ENCODE peak calls at places on chromosome 6, in five cellular contexts. One of them, this sample, is unnamed.
A peak's percentile ranks its signal among the peaks of the same experiment; 100 is the strongest.

GRCh38 chr6:112087916-112088315 is 525 bp downstream of the FAM229B start:
- DNase-seq in Peyer's patch: no peak
- DNase-seq in fibroblast of pulmonary artery: no peak
- DNase-seq in foreskin fibroblast: no peak
- DNase-seq in transverse colon: no peak
- DNase-seq in this sample: no peak

GRCh38 chr6:16837217-16837972 is 76.1 kb upstream of the ATXN1 start:
- DNase-seq in Peyer's patch: no peak
- DNase-seq in fibroblast of pulmonary artery: no peak
- DNase-seq in foreskin fibroblast: no peak
- DNase-seq in transverse colon: no peak
- DNase-seq in this sample: no peak

GRCh38 chr6:101395345-101395744 is 1.8 kb downstream of the GRIK2 start:
- DNase-seq in Peyer's patch: no peak
- DNase-seq in fibroblast of pulmonary artery: no peak
- DNase-seq in foreskin fibroblast: no peak
- DNase-seq in transverse colon: no peak
- DNase-seq in this sample: no peak

GRCh38 chr6:27766405-27766804 is 145.8 kb downstream of the OR2B2 start:
- DNase-seq in Peyer's patch: no peak
- DNase-seq in fibroblast of pulmonary artery: no peak
- DNase-seq in foreskin fibroblast: no peak
- DNase-seq in transverse colon: no peak
- DNase-seq in this sample: no peak

GRCh38 chr6:36129889-36130671 is at the start of gene MAPK13:
- DNase-seq in Peyer's patch: peak; percentile 84
- DNase-seq in fibroblast of pulmonary artery: peak; percentile 29
- DNase-seq in foreskin fibroblast: peak; percentile 36
- DNase-seq in transverse colon: peak; percentile 74
- DNase-seq in this sample: no peak

GRCh38 chr6:19983374-19983773 is 146.2 kb downstream of the ID4 start:
- DNase-seq in Peyer's patch: no peak
- DNase-seq in fibroblast of pulmonary artery: no peak
- DNase-seq in foreskin fibroblast: no peak
- DNase-seq in transverse colon: no peak
- DNase-seq in this sample: no peak

GRCh38 chr6:57117801-57118200 is 27.8 kb downstream of the ZNF451 start:
- DNase-seq in Peyer's patch: no peak
- DNase-seq in fibroblast of pulmonary artery: peak; percentile 21
- DNase-seq in foreskin fibroblast: no peak
- DNase-seq in transverse colon: no peak
- DNase-seq in this sample: no peak

GRCh38 chr6:52136055-52136454 is 48.6 kb upstream of the PKHD1 start:
- DNase-seq in Peyer's patch: no peak
- DNase-seq in fibroblast of pulmonary artery: no peak
- DNase-seq in foreskin fibroblast: no peak
- DNase-seq in transverse colon: no peak
- DNase-seq in this sample: no peak

GRCh38 chr6:7467007-7467897 is 74.2 kb upstream of the DSP start:
- DNase-seq in Peyer's patch: peak; percentile 69
- DNase-seq in fibroblast of pulmonary artery: peak; percentile 39
- DNase-seq in foreskin fibroblast: no peak
- DNase-seq in transverse colon: peak; percentile 54
- DNase-seq in this sample: no peak

GRCh38 chr6:101400341-101400740 is 6.8 kb downstream of the GRIK2 start:
- DNase-seq in Peyer's patch: no peak
- DNase-seq in fibroblast of pulmonary artery: no peak
- DNase-seq in foreskin fibroblast: no peak
- DNase-seq in transverse colon: no peak
- DNase-seq in this sample: no peak

GRCh38 chr6:13881621-13882165 is 43.1 kb upstream of the RNF182 start:
- DNase-seq in Peyer's patch: no peak
- DNase-seq in fibroblast of pulmonary artery: no peak
- DNase-seq in foreskin fibroblast: no peak
- DNase-seq in transverse colon: no peak
- DNase-seq in this sample: no peak

GRCh38 chr6:38337819-38338465 is 301.8 kb downstream of the BTBD9 start:
- DNase-seq in Peyer's patch: no peak
- DNase-seq in fibroblast of pulmonary artery: peak; percentile 77
- DNase-seq in foreskin fibroblast: peak; percentile 64
- DNase-seq in transverse colon: no peak
- DNase-seq in this sample: peak; percentile 56

GRCh38 chr6:104483225-104483834 is 376.4 kb downstream of the HACE1 start:
- DNase-seq in Peyer's patch: no peak
- DNase-seq in fibroblast of pulmonary artery: peak; percentile 59
- DNase-seq in foreskin fibroblast: no peak
- DNase-seq in transverse colon: no peak
- DNase-seq in this sample: no peak

GRCh38 chr6:9978480-9978879 is 436.4 kb downstream of the TFAP2A start:
- DNase-seq in Peyer's patch: no peak
- DNase-seq in fibroblast of pulmonary artery: no peak
- DNase-seq in foreskin fibroblast: no peak
- DNase-seq in transverse colon: no peak
- DNase-seq in this sample: no peak

GRCh38 chr6:11318835-11319813 is 86.7 kb upstream of the NEDD9 start:
- DNase-seq in Peyer's patch: no peak
- DNase-seq in fibroblast of pulmonary artery: no peak
- DNase-seq in foreskin fibroblast: no peak
- DNase-seq in transverse colon: no peak
- DNase-seq in this sample: no peak

GRCh38 chr6:39048481-39049399 is at the start of gene GLP1R:
- DNase-seq in Peyer's patch: no peak
- DNase-seq in fibroblast of pulmonary artery: no peak
- DNase-seq in foreskin fibroblast: no peak
- DNase-seq in transverse colon: no peak
- DNase-seq in this sample: no peak

GRCh38 chr6:152004036-152004566 is 196.6 kb downstream of the ESR1 start:
- DNase-seq in Peyer's patch: no peak
- DNase-seq in fibroblast of pulmonary artery: no peak
- DNase-seq in foreskin fibroblast: peak; percentile 9
- DNase-seq in transverse colon: no peak
- DNase-seq in this sample: no peak

GRCh38 chr6:20038385-20038784 is 173.9 kb downstream of the MBOAT1 start:
- DNase-seq in Peyer's patch: no peak
- DNase-seq in fibroblast of pulmonary artery: no peak
- DNase-seq in foreskin fibroblast: no peak
- DNase-seq in transverse colon: no peak
- DNase-seq in this sample: no peak

GRCh38 chr6:12577124-12577845 is 139.3 kb upstream of the PHACTR1 start:
- DNase-seq in Peyer's patch: no peak
- DNase-seq in fibroblast of pulmonary artery: peak; percentile 36
- DNase-seq in foreskin fibroblast: no peak
- DNase-seq in transverse colon: no peak
- DNase-seq in this sample: no peak

GRCh38 chr6:150490586-150490985 is 109.1 kb upstream of the PLEKHG1 start:
- DNase-seq in Peyer's patch: no peak
- DNase-seq in fibroblast of pulmonary artery: no peak
- DNase-seq in foreskin fibroblast: no peak
- DNase-seq in transverse colon: no peak
- DNase-seq in this sample: no peak

GRCh38 chr6:129208415-129209034 is 325.6 kb downstream of the LAMA2 start:
- DNase-seq in Peyer's patch: no peak
- DNase-seq in fibroblast of pulmonary artery: no peak
- DNase-seq in foreskin fibroblast: no peak
- DNase-seq in transverse colon: no peak
- DNase-seq in this sample: no peak

GRCh38 chr6:163319609-163320366 is 94.7 kb upstream of the QKI start:
- DNase-seq in Peyer's patch: no peak
- DNase-seq in fibroblast of pulmonary artery: no peak
- DNase-seq in foreskin fibroblast: no peak
- DNase-seq in transverse colon: no peak
- DNase-seq in this sample: no peak

GRCh38 chr6:85496856-85497255 is 47.0 kb downstream of the NT5E start:
- DNase-seq in Peyer's patch: no peak
- DNase-seq in fibroblast of pulmonary artery: no peak
- DNase-seq in foreskin fibroblast: no peak
- DNase-seq in transverse colon: no peak
- DNase-seq in this sample: no peak

GRCh38 chr6:147677647-147678046 is 169.2 kb downstream of the SAMD5 start:
- DNase-seq in Peyer's patch: no peak
- DNase-seq in fibroblast of pulmonary artery: no peak
- DNase-seq in foreskin fibroblast: no peak
- DNase-seq in transverse colon: no peak
- DNase-seq in this sample: no peak

GRCh38 chr6:19753822-19754221 is 83.3 kb upstream of the ID4 start:
- DNase-seq in Peyer's patch: no peak
- DNase-seq in fibroblast of pulmonary artery: no peak
- DNase-seq in foreskin fibroblast: no peak
- DNase-seq in transverse colon: no peak
- DNase-seq in this sample: no peak

GRCh38 chr6:78831492-78831891 is 35.9 kb upstream of the IRAK1BP1 start:
- DNase-seq in Peyer's patch: no peak
- DNase-seq in fibroblast of pulmonary artery: peak; percentile 91
- DNase-seq in foreskin fibroblast: no peak
- DNase-seq in transverse colon: no peak
- DNase-seq in this sample: no peak

GRCh38 chr6:25138024-25138696 is 141.0 kb upstream of the CARMIL1 start:
- DNase-seq in Peyer's patch: no peak
- DNase-seq in fibroblast of pulmonary artery: peak; percentile 87
- DNase-seq in foreskin fibroblast: peak; percentile 78
- DNase-seq in transverse colon: peak; percentile 70
- DNase-seq in this sample: peak; percentile 51

GRCh38 chr6:121201108-121201507 is 133.2 kb downstream of the TBC1D32 start:
- DNase-seq in Peyer's patch: no peak
- DNase-seq in fibroblast of pulmonary artery: peak; percentile 24
- DNase-seq in foreskin fibroblast: no peak
- DNase-seq in transverse colon: no peak
- DNase-seq in this sample: no peak

GRCh38 chr6:157272372-157272771 is 50.9 kb downstream of the TMEM242 start:
- DNase-seq in Peyer's patch: peak; percentile 61
- DNase-seq in fibroblast of pulmonary artery: no peak
- DNase-seq in foreskin fibroblast: no peak
- DNase-seq in transverse colon: no peak
- DNase-seq in this sample: no peak

GRCh38 chr6:157271441-157271840 is 51.9 kb downstream of the TMEM242 start:
- DNase-seq in Peyer's patch: peak; percentile 44
- DNase-seq in fibroblast of pulmonary artery: no peak
- DNase-seq in foreskin fibroblast: no peak
- DNase-seq in transverse colon: no peak
- DNase-seq in this sample: no peak

GRCh38 chr6:157271911-157272310 is 51.4 kb downstream of the TMEM242 start:
- DNase-seq in Peyer's patch: no peak
- DNase-seq in fibroblast of pulmonary artery: no peak
- DNase-seq in foreskin fibroblast: no peak
- DNase-seq in transverse colon: no peak
- DNase-seq in this sample: no peak

GRCh38 chr6:157270308-157270707 is 53.0 kb downstream of the TMEM242 start:
- DNase-seq in Peyer's patch: no peak
- DNase-seq in fibroblast of pulmonary artery: no peak
- DNase-seq in foreskin fibroblast: no peak
- DNase-seq in transverse colon: no peak
- DNase-seq in this sample: no peak

GRCh38 chr6:157270916-157271315 is 52.4 kb downstream of the TMEM242 start:
- DNase-seq in Peyer's patch: no peak
- DNase-seq in fibroblast of pulmonary artery: no peak
- DNase-seq in foreskin fibroblast: no peak
- DNase-seq in transverse colon: no peak
- DNase-seq in this sample: no peak
- TF ChIP-seq CTCF in Peyer's patch: no peak
- TF ChIP-seq CTCF in fibroblast of pulmonary artery: no peak
- TF ChIP-seq CTCF in foreskin fibroblast: no peak
- TF ChIP-seq CTCF in transverse colon: no peak
- TF ChIP-seq CTCF in this sample: no peak

GRCh38 chr6:3239110-3239830 is 11.8 kb upstream of the TUBB2B start:
- DNase-seq in Peyer's patch: no peak
- DNase-seq in fibroblast of pulmonary artery: no peak
- DNase-seq in foreskin fibroblast: no peak
- DNase-seq in transverse colon: no peak
- DNase-seq in this sample: no peak
- TF ChIP-seq CTCF in Peyer's patch: peak; percentile 33
- TF ChIP-seq CTCF in fibroblast of pulmonary artery: peak; percentile 20
- TF ChIP-seq CTCF in foreskin fibroblast: peak; percentile 7
- TF ChIP-seq CTCF in transverse colon: peak; percentile 14
- TF ChIP-seq CTCF in this sample: no peak

DNA sequence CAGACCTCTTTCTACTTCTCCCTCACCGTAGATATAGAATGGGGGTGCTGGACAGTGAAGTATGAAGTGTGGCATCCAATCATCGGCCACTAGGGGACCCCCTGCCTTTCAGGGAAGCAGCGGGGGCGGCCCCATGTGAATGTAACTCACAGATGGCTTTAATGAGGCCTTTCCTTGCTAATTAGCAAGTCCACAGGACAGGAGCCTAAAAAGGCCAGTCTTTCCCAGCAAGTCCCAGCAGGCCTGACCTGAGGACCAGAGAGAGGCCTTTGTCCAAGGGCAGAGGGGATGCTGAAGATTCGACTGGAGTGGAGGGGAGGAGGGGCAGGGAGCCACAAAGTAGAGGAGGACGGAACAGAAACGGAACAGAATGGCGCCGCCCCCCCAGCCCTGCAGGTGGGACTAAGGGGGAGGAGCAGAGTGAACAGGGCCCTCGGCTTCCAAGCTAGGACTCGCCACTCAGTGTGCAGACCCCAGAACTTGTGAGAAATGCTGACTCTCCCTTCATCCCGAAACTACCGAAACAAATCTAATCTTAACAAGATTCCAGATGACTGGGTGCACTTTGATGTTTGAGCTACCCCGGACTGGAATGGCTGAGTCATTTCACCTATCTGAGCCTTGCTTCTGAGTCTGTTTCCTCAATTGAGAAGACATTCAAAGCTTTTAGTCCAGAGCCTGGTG is 5.8 kb downstream of the C6orf132 start:
- DNase-seq in Peyer's patch: no peak
- DNase-seq in fibroblast of pulmonary artery: peak; percentile 55
- DNase-seq in foreskin fibroblast: peak; percentile 64
- DNase-seq in transverse colon: peak; percentile 40
- DNase-seq in this sample: no peak
- TF ChIP-seq CTCF in Peyer's patch: peak; percentile 11
- TF ChIP-seq CTCF in fibroblast of pulmonary artery: peak; percentile 13
- TF ChIP-seq CTCF in foreskin fibroblast: peak; percentile 48
- TF ChIP-seq CTCF in transverse colon: no peak
- TF ChIP-seq CTCF in this sample: peak; percentile 40

DNA sequence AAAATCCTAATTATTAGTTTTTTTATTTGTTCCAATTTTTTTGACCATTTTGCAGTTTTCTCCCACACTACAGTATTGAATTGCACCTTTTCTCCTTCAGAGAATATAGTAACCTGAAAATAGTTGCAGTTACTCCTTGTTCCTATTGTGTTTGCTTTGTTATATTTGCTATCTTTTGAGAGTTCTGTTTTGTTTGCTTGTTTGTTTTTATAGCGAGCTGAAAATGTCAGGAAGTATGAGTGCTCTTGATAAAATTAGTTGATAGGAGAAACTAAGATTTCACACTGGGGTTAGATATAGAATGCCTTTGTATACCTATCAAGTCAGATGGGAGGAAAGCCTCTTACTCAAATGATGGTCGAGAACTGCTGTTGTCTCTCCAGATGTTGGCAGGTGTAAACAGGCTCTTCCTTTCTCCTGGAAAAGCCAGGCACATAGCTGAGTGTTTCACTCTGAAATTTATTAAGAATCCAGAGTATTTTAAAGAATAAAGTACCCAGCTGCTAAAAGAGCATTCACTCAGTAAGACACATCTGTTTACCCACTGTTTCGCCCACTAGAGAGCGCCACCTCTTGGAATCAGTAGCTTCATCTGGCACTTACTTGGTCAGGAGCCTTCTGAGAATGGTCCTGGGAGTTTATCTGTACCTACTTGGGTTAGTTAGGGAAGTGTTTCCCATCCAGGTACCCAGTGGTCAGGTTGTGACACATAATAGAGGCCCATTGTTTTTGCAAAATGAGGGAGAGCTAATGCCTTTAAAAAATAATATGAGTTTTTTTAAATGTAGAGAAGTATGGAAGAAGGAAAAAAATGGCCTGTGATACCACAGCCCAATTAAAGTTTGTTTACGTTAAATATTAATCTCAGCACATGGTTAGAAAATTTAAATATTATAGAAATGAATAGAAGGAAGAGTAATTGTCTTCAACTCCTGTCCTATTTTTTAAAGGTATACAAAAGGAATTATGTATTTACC is 11.2 kb downstream of the NT5DC1 start:
- DNase-seq in Peyer's patch: no peak
- DNase-seq in fibroblast of pulmonary artery: peak; percentile 65
- DNase-seq in foreskin fibroblast: peak; percentile 28
- DNase-seq in transverse colon: peak; percentile 49
- DNase-seq in this sample: no peak
- TF ChIP-seq CTCF in Peyer's patch: peak; percentile 59
- TF ChIP-seq CTCF in fibroblast of pulmonary artery: peak; percentile 83
- TF ChIP-seq CTCF in foreskin fibroblast: peak; percentile 71
- TF ChIP-seq CTCF in transverse colon: peak; percentile 47
- TF ChIP-seq CTCF in this sample: peak; percentile 56